ENCODE peak calls at places on chromosome 9, in nine cellular contexts. N is astrocyte of the spinal cord, O is fibroblast of lung, A is HL-60, G is cardiac fibroblast, T is neural progenitor cell, Y is lower leg skin, Q is fibroblast of pulmonary artery, U is GM23338. C is an unnamed sample.

GRCh38 chr9:21919377-21920362 is 74.5 kb downstream of the CDKN2A start:
- DNase-seq in A (no peak), Y (no peak), U (no peak), N (peak), Q (peak), G (peak), T (no peak), O (peak), C (peak)

GRCh38 chr9:126703330-126704156 is 89.8 kb downstream of the LMX1B start:
- DNase-seq in Q (no peak), U (no peak), G (no peak), O (no peak), N (no peak), Y (peak), T (peak), A (no peak), C (no peak)

GRCh38 chr9:134473353-134474057 is 147.2 kb downstream of the RXRA start:
- DNase-seq in N (no peak), Y (no peak), G (no peak), Q (no peak), U (no peak), A (no peak), O (no peak), T (no peak), C (no peak)

GRCh38 chr9:34624475-34624984 is 4.2 kb upstream of the DCTN3 start:
- DNase-seq in A (no peak), Q (no peak), O (no peak), Y (no peak), U (peak), G (no peak), N (no peak), T (peak), C (no peak)

GRCh38 chr9:6490863-6491262 is 77.9 kb downstream of the UHRF2 start:
- DNase-seq in O (no peak), A (no peak), U (no peak), N (no peak), T (no peak), Q (no peak), Y (no peak), G (no peak), C (no peak)

GRCh38 chr9:86285247-86285646 is 2.9 kb upstream of the ISCA1 start:
- DNase-seq in T (no peak), G (no peak), A (no peak), Y (no peak), U (no peak), Q (no peak), N (no peak), O (no peak), C (no peak)

GRCh38 chr9:133604214-133604613 is 5.0 kb downstream of the FAM163B start:
- DNase-seq in U (no peak), Q (no peak), T (no peak), O (no peak), G (peak), N (no peak), Y (no peak), A (no peak), C (no peak)

GRCh38 chr9:112544477-112544876 is 57.9 kb downstream of the KIAA1958 start:
- DNase-seq in Y (no peak), A (no peak), O (no peak), Q (no peak), T (no peak), U (no peak), G (no peak), N (no peak), C (no peak)

GRCh38 chr9:100937377-100937776 is 91.2 kb upstream of the PLPPR1 start:
- DNase-seq in Q (no peak), G (no peak), Y (no peak), N (no peak), O (no peak), A (no peak), U (no peak), T (no peak), C (no peak)

GRCh38 chr9:89686134-89686533 is 81.3 kb downstream of the GADD45G start:
- DNase-seq in G (no peak), Y (no peak), Q (no peak), O (no peak), T (no peak), A (no peak), U (no peak), N (no peak), C (no peak)

GRCh38 chr9:106857811-106858470 is 5.0 kb upstream of the ZNF462 start:
- DNase-seq in N (no peak), Y (no peak), T (no peak), A (no peak), U (no peak), G (peak), Q (no peak), O (no peak), C (no peak)

GRCh38 chr9:18405240-18405639 is 68.7 kb upstream of the ADAMTSL1 start:
- DNase-seq in N (no peak), Y (no peak), T (no peak), U (no peak), O (no peak), Q (peak), A (no peak), G (peak), C (no peak)

GRCh38 chr9:114392749-114393112 is 4.9 kb upstream of the AKNA start:
- DNase-seq in O (peak), T (no peak), Q (no peak), U (no peak), Y (no peak), A (no peak), N (no peak), G (no peak), C (no peak)

GRCh38 chr9:77166193-77166592 is 11.1 kb upstream of the VPS13A start:
- DNase-seq in G (no peak), Q (no peak), U (peak), N (no peak), O (no peak), A (no peak), Y (no peak), T (no peak), C (no peak)

GRCh38 chr9:99056876-99057664 is 47.8 kb upstream of the TGFBR1 start:
- DNase-seq in U (no peak), Y (no peak), G (peak), T (no peak), Q (peak), A (no peak), O (peak), N (peak), C (no peak)

GRCh38 chr9:120742951-120743416 is 28.7 kb upstream of the MEGF9 start:
- DNase-seq in O (peak), Q (peak), A (no peak), N (no peak), Y (no peak), G (peak), U (peak), T (peak), C (no peak)

GRCh38 chr9:3191715-3192114 is 334.1 kb downstream of the RFX3 start:
- DNase-seq in A (no peak), N (no peak), O (no peak), U (no peak), G (no peak), Q (no peak), Y (no peak), T (no peak), C (no peak)

GRCh38 chr9:24765025-24765756 is 219.5 kb upstream of the IZUMO3 start:
- DNase-seq in A (no peak), Q (no peak), T (no peak), Y (no peak), U (no peak), G (no peak), O (no peak), N (no peak), C (no peak)

GRCh38 chr9:3960661-3961144 is 339.2 kb downstream of the GLIS3 start:
- DNase-seq in U (no peak), Y (no peak), T (peak), N (peak), Q (no peak), O (peak), A (no peak), G (peak), C (no peak)

GRCh38 chr9:92242779-92243136 is 50.7 kb downstream of the IARS1 start:
- DNase-seq in Q (no peak), O (no peak), G (no peak), Y (no peak), A (no peak), T (no peak), U (no peak), N (no peak), C (no peak)

GRCh38 chr9:130117816-130118632 is 54.2 kb upstream of the NCS1 start:
- DNase-seq in T (no peak), G (peak), O (peak), Q (peak), A (no peak), U (no peak), Y (no peak), N (peak), C (no peak)

GRCh38 chr9:133738039-133738805 is at the start of gene SARDH:
- DNase-seq in U (peak), A (no peak), O (peak), N (peak), Y (peak), Q (peak), G (peak), T (peak), C (no peak)

GRCh38 chr9:91489391-91489899 is 65.8 kb upstream of the NFIL3 start:
- DNase-seq in O (no peak), Y (no peak), A (no peak), U (no peak), N (peak), Q (no peak), T (no peak), G (peak), C (no peak)

GRCh38 chr9:16611001-16611400 is 259.5 kb downstream of the BNC2 start:
- DNase-seq in N (no peak), G (peak), O (peak), U (no peak), T (no peak), A (no peak), Y (no peak), Q (peak), C (no peak)

DNA sequence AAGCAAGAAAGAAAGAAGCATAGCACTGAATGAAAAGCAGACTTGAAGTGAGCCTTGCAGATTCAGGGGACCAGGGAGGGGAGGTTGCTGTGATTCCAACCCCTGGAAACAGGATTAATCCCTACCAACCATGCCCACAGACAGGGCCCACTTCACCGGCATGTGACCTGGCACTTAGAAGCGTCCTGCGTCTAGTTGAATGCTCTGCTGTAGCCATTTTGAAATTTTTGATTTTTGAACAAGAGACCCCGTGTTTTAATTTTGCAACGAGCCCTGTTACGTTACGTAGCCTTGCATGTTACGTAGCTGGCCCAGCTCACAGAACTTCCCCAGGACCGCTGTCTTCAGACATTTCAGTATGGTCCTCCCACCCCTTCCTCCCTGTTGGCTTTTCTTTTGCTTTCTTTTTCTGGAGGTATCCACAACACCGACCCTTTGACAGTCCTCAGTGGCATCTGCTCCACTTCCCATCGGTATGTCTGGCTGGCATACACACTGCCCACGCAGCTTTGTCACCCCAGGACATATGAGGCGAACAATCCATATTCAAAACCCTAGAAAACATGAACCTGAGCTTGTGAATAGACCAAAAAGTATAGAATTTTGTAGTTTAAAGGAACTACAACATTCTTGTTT is 105.5 kb upstream of the NFIB start:
- DNase-seq in U (no peak), Y (no peak), Q (no peak), T (no peak), O (no peak), G (no peak), N (no peak), A (no peak), C (no peak)
- H3K4me3 ChIP-seq in U (no peak), Y (no peak), Q (no peak), T (no peak), O (no peak), G (no peak), N (no peak), A (no peak), C (no peak)

DNA sequence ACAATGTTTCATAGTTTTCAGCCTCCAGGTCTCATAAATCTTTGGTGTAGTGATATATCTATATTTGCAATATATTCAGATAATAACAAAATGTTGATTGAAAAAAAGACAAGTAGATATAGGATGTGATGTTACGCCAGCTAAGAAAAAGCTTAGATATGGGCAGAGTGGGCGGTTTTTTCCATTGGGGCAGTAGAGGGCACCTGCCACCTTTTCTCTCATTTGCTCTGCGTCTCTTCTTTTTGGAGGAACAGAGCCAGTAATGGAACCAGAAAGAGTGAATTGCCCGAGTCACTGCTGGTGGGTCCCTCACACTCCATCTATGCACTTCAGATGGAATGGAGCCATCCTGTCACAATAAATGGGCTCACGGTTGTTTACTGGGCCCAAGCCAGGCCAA is 62.1 kb upstream of the FANCC start:
- DNase-seq in O (no peak), G (no peak), Q (no peak), U (no peak), N (no peak), T (no peak), A (no peak), Y (no peak), C (no peak)
- TF ChIP-seq CTCF in O (no peak), G (no peak), Q (no peak), U (peak), N (no peak), T (peak), A (no peak), Y (no peak), C (peak)

DNA sequence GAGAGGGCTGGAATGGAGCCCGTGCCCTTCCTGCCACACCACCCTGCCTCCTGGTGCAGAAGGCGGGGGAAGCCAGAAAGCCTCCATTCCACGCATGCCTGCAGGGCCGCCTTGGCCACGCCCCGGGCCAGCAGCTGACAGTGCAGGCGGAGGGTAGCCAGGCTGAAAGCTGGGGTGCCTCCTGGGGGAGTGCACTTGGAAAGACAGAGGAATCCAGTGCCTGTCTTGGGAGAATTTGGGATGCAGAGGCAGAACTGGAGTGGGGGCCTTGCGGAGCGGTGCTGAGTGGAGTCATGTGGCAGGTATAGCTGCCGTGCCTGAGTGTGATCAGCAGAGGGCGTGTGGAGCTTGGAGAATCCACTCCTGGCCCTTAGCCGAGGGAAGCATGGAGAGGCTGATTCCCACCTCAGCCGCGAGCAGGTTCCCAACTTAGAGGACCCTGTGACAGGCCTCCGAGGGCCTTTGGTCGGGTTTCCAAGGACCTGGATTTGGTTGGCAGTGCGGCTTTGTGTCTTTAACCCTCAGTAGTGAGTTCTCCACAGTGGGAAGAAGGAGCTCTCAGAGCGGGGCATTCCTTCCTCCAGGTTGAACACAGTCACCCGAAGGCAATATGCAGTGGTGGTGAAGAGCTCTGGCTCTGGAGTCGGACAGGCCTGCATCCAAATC is 9.1 kb upstream of the URM1 start:
- DNase-seq in G (peak), U (peak), T (peak), A (peak), O (peak), Y (peak), Q (peak), N (peak), C (no peak)
- H3K4me3 ChIP-seq in G (peak), U (peak), T (no peak), A (peak), O (peak), Y (no peak), Q (peak), N (peak), C (peak)

DNA sequence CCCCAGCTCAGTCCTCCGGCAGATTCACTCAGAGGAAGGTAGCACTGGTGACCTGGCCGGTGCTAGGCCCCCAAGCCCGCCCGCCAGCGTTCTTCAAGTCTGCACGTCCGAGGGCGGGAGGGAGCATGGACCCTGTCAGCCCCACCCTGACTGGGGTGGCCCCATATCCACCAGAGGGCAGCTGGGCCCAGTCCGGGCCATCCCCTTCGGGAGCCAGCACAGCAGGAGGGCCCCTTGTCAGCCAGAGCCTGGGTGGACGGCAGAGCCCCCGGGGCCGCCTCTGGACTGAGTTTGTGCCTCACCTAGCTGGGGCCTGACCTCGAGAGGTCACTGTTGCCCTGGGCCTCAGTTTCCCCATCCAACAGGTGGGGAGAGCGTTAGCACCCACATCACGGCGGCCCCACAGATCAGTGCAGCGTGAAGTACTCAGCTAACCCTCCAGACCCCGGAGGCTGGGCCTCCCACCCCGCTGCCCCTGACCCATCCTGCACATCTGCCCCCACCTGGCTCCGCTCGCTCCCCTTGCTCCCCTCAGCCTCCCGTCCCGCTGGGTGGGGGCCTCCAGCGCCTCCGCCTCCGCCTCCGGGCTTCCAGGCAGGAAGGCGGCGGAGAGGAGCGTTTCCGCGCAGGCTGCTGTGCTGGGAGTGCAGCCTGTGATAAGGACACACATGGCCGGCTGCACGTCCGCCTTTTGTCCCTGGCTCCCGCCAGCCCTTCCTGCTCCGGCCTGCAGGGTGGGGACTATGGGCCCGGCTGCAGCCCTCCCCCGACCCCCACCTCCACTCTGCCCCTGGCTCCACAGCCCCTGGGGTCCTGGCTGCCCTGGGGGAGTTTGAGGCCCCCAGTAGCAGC is 16.6 kb upstream of the EGFL7 start:
- DNase-seq in N (no peak), G (peak), T (peak), Q (peak), Y (no peak), O (no peak), U (peak), A (no peak), C (no peak)
- TF ChIP-seq CTCF in N (no peak), G (peak), T (peak), Q (no peak), Y (no peak), O (no peak), U (peak), A (no peak), C (no peak)

GRCh38 chr9:88075966-88076285 is 62.3 kb downstream of the SPATA31C2 start:
- DNase-seq in A (no peak), G (no peak), O (no peak), U (no peak), Y (no peak), Q (peak), N (peak), T (no peak), C (no peak)
- H3K4me3 ChIP-seq in A (peak), G (peak), O (peak), U (peak), Y (peak), Q (peak), N (peak), T (peak), C (no peak)